ENCODE peak calls at places on chromosomes 11 and 22, in five cellular contexts. One of them, this sample, is unnamed.

GRCh38 chr11:127919206-127920000 is 668.0 kb downstream of the ETS1 start:
- DNase-seq in mammary epithelial cell: peak; percentile 95
- DNase-seq in K562: no peak
- DNase-seq in endothelial cell of umbilical vein: peak; percentile 6
- DNase-seq in PC-3: peak; percentile 63
- DNase-seq in this sample: no peak

GRCh38 chr11:91755526-91755925 is 469.1 kb upstream of the FAT3 start:
- DNase-seq in mammary epithelial cell: no peak
- DNase-seq in K562: no peak
- DNase-seq in endothelial cell of umbilical vein: no peak
- DNase-seq in PC-3: peak; percentile 52
- DNase-seq in this sample: no peak

GRCh38 chr11:107561688-107562087 is 3.8 kb downstream of the ALKBH8 start:
- DNase-seq in mammary epithelial cell: peak; percentile 87
- DNase-seq in K562: no peak
- DNase-seq in endothelial cell of umbilical vein: peak; percentile 13
- DNase-seq in PC-3: peak; percentile 95
- DNase-seq in this sample: no peak

GRCh38 chr11:81070948-81071347 is 1630.1 kb upstream of the TENM4 start:
- DNase-seq in mammary epithelial cell: no peak
- DNase-seq in K562: no peak
- DNase-seq in endothelial cell of umbilical vein: no peak
- DNase-seq in PC-3: no peak
- DNase-seq in this sample: peak; percentile 45

GRCh38 chr22:23751441-23751996 is 607 bp upstream of the ZNF70 start:
- DNase-seq in mammary epithelial cell: no peak
- DNase-seq in K562: peak; percentile 30
- DNase-seq in endothelial cell of umbilical vein: no peak
- DNase-seq in PC-3: no peak
- DNase-seq in this sample: no peak

GRCh38 chr11:84541711-84542340 is 1085.3 kb downstream of the DLG2 start:
- DNase-seq in mammary epithelial cell: no peak
- DNase-seq in K562: no peak
- DNase-seq in endothelial cell of umbilical vein: no peak
- DNase-seq in PC-3: peak; percentile 10
- DNase-seq in this sample: no peak

GRCh38 chr11:120035756-120036155 is 102.2 kb downstream of the TRIM29 start:
- DNase-seq in mammary epithelial cell: no peak
- DNase-seq in K562: no peak
- DNase-seq in endothelial cell of umbilical vein: no peak
- DNase-seq in PC-3: no peak
- DNase-seq in this sample: no peak

GRCh38 chr11:119316017-119316728 is 757 bp downstream of the MCAM start:
- DNase-seq in mammary epithelial cell: peak; percentile 45
- DNase-seq in K562: no peak
- DNase-seq in endothelial cell of umbilical vein: peak; percentile 42
- DNase-seq in PC-3: peak; percentile 67
- DNase-seq in this sample: no peak

GRCh38 chr11:17827006-17827405 is 92.4 kb downstream of the KCNC1 start:
- DNase-seq in mammary epithelial cell: no peak
- DNase-seq in K562: no peak
- DNase-seq in endothelial cell of umbilical vein: no peak
- DNase-seq in PC-3: peak; percentile 41
- DNase-seq in this sample: no peak

GRCh38 chr11:83608571-83608970 is 322.4 kb upstream of the CCDC90B start:
- DNase-seq in mammary epithelial cell: no peak
- DNase-seq in K562: no peak
- DNase-seq in endothelial cell of umbilical vein: no peak
- DNase-seq in PC-3: no peak
- DNase-seq in this sample: no peak

GRCh38 chr22:25219211-25219689 is at the start of gene CRYBB2:
- DNase-seq in mammary epithelial cell: no peak
- DNase-seq in K562: no peak
- DNase-seq in endothelial cell of umbilical vein: no peak
- DNase-seq in PC-3: no peak
- DNase-seq in this sample: no peak

GRCh38 chr11:111730871-111731591 is 35.2 kb downstream of the PPP2R1B start:
- DNase-seq in mammary epithelial cell: peak; percentile 44
- DNase-seq in K562: no peak
- DNase-seq in endothelial cell of umbilical vein: no peak
- DNase-seq in PC-3: peak; percentile 89
- DNase-seq in this sample: no peak

GRCh38 chr11:26331911-26332571 is at the start of gene ANO3:
- DNase-seq in mammary epithelial cell: peak; percentile 52
- DNase-seq in K562: peak; percentile 57
- DNase-seq in endothelial cell of umbilical vein: peak; percentile 65
- DNase-seq in PC-3: peak; percentile 63
- DNase-seq in this sample: peak; percentile 76

GRCh38 chr11:90179923-90180322 is 42.9 kb downstream of the CHORDC1 start:
- DNase-seq in mammary epithelial cell: no peak
- DNase-seq in K562: no peak
- DNase-seq in endothelial cell of umbilical vein: no peak
- DNase-seq in PC-3: no peak
- DNase-seq in this sample: no peak

GRCh38 chr22:19629331-19629719 is 85.0 kb upstream of the SEPTIN5 start:
- DNase-seq in mammary epithelial cell: no peak
- DNase-seq in K562: no peak
- DNase-seq in endothelial cell of umbilical vein: no peak
- DNase-seq in PC-3: no peak
- DNase-seq in this sample: no peak

GRCh38 chr11:46127150-46127638 is 5.9 kb upstream of the PHF21A start:
- DNase-seq in mammary epithelial cell: peak; percentile 73
- DNase-seq in K562: peak; percentile 91
- DNase-seq in endothelial cell of umbilical vein: no peak
- DNase-seq in PC-3: peak; percentile 78
- DNase-seq in this sample: peak; percentile 44

GRCh38 chr11:132463941-132464340 is 1068.4 kb downstream of the OPCML start:
- DNase-seq in mammary epithelial cell: no peak
- DNase-seq in K562: no peak
- DNase-seq in endothelial cell of umbilical vein: no peak
- DNase-seq in PC-3: no peak
- DNase-seq in this sample: no peak

GRCh38 chr11:78277314-78277994 is 88.7 kb downstream of the USP35 start:
- DNase-seq in mammary epithelial cell: no peak
- DNase-seq in K562: no peak
- DNase-seq in endothelial cell of umbilical vein: peak; percentile 69
- DNase-seq in PC-3: no peak
- DNase-seq in this sample: no peak

GRCh38 chr22:49208768-49209252 is 618.9 kb downstream of the BRD1 start:
- DNase-seq in mammary epithelial cell: no peak
- DNase-seq in K562: peak; percentile 16
- DNase-seq in endothelial cell of umbilical vein: no peak
- DNase-seq in PC-3: no peak
- DNase-seq in this sample: peak; percentile 8

GRCh38 chr22:45893516-45893915 is 83.4 kb downstream of the WNT7B start:
- DNase-seq in mammary epithelial cell: no peak
- DNase-seq in K562: no peak
- DNase-seq in endothelial cell of umbilical vein: no peak
- DNase-seq in PC-3: peak; percentile 27
- DNase-seq in this sample: peak; percentile 80

GRCh38 chr22:38016182-38017078 is 32.1 kb upstream of the SOX10 start:
- DNase-seq in mammary epithelial cell: peak; percentile 34
- DNase-seq in K562: no peak
- DNase-seq in endothelial cell of umbilical vein: peak; percentile 74
- DNase-seq in PC-3: peak; percentile 66
- DNase-seq in this sample: no peak

GRCh38 chr22:29328055-29328454 is 12.6 kb upstream of the RASL10A start:
- DNase-seq in mammary epithelial cell: no peak
- DNase-seq in K562: no peak
- DNase-seq in endothelial cell of umbilical vein: no peak
- DNase-seq in PC-3: no peak
- DNase-seq in this sample: no peak

GRCh38 chr11:11793073-11793472 is 48.7 kb upstream of the USP47 start:
- DNase-seq in mammary epithelial cell: no peak
- DNase-seq in K562: no peak
- DNase-seq in endothelial cell of umbilical vein: no peak
- DNase-seq in PC-3: no peak
- DNase-seq in this sample: no peak

GRCh38 chr11:122180435-122180834 is 64.4 kb upstream of the BLID start:
- DNase-seq in mammary epithelial cell: peak; percentile 95
- DNase-seq in K562: no peak
- DNase-seq in endothelial cell of umbilical vein: peak; percentile 87
- DNase-seq in PC-3: peak; percentile 99
- DNase-seq in this sample: no peak

GRCh38 chr22:43622886-43623285 is 189.2 kb downstream of the EFCAB6 start:
- DNase-seq in mammary epithelial cell: no peak
- DNase-seq in K562: no peak
- DNase-seq in endothelial cell of umbilical vein: no peak
- DNase-seq in PC-3: no peak
- DNase-seq in this sample: no peak

GRCh38 chr22:43628253-43628649 is 183.9 kb downstream of the EFCAB6 start:
- DNase-seq in mammary epithelial cell: no peak
- DNase-seq in K562: no peak
- DNase-seq in endothelial cell of umbilical vein: no peak
- DNase-seq in PC-3: no peak
- DNase-seq in this sample: no peak

GRCh38 chr22:43627485-43628252 is 184.4 kb downstream of the EFCAB6 start:
- DNase-seq in mammary epithelial cell: no peak
- DNase-seq in K562: no peak
- DNase-seq in endothelial cell of umbilical vein: no peak
- DNase-seq in PC-3: no peak
- DNase-seq in this sample: no peak

GRCh38 chr22:43624144-43624998 is 187.7 kb downstream of the EFCAB6 start:
- DNase-seq in mammary epithelial cell: no peak
- DNase-seq in K562: no peak
- DNase-seq in endothelial cell of umbilical vein: no peak
- DNase-seq in PC-3: peak; percentile 86
- DNase-seq in this sample: no peak

DNA sequence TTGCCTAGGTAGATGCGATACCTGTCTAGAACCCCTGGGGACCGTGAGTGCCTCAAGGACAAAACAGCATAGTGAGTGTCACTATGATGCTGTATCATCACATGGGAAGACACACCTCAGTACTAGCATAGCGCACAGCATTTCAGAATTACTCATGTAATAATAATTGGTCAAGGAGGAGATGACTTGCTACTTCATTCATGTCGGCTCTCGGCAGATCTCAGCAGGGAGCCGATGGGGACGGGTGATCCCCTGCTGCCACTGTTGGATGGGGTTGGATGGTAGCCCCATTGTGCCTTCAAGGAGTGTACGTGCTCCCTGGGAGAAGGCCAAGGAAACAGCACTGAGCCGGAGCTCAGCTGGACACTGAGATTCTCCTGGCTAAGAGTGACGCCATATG is 186.9 kb downstream of the EFCAB6 start:
- DNase-seq in mammary epithelial cell: no peak
- DNase-seq in K562: no peak
- DNase-seq in endothelial cell of umbilical vein: no peak
- DNase-seq in PC-3: peak; percentile 65
- DNase-seq in this sample: no peak
- H3K9ac ChIP-seq in mammary epithelial cell: no peak overlapping the region
- H3K9ac ChIP-seq in K562: no peak overlapping the region
- H3K9ac ChIP-seq in endothelial cell of umbilical vein: no peak overlapping the region
- H3K9ac ChIP-seq in PC-3: peak overlapping the region; percentile 49
- H3K9ac ChIP-seq in this sample: no peak overlapping the region

GRCh38 chr11:6418958-6419611 is at the start of gene APBB1:
- DNase-seq in mammary epithelial cell: peak; percentile 33
- DNase-seq in K562: peak; percentile 82
- DNase-seq in endothelial cell of umbilical vein: peak; percentile 67
- DNase-seq in PC-3: peak; percentile 63
- DNase-seq in this sample: peak; percentile 36
- TF ChIP-seq EZH2 in mammary epithelial cell: no peak
- TF ChIP-seq EZH2 in K562: no peak
- TF ChIP-seq EZH2 in endothelial cell of umbilical vein: no peak
- TF ChIP-seq EZH2 in PC-3: no peak
- TF ChIP-seq EZH2 in this sample: no peak

GRCh38 chr11:61811831-61812230 is 5.0 kb downstream of the FADS1 start:
- DNase-seq in mammary epithelial cell: no peak
- DNase-seq in K562: no peak
- DNase-seq in endothelial cell of umbilical vein: no peak
- DNase-seq in PC-3: peak; percentile 3
- DNase-seq in this sample: no peak
- H3K9ac ChIP-seq in mammary epithelial cell: no peak overlapping the region
- H3K9ac ChIP-seq in K562: no peak overlapping the region
- H3K9ac ChIP-seq in endothelial cell of umbilical vein: no peak overlapping the region
- H3K9ac ChIP-seq in PC-3: no peak overlapping the region
- H3K9ac ChIP-seq in this sample: no peak overlapping the region

DNA sequence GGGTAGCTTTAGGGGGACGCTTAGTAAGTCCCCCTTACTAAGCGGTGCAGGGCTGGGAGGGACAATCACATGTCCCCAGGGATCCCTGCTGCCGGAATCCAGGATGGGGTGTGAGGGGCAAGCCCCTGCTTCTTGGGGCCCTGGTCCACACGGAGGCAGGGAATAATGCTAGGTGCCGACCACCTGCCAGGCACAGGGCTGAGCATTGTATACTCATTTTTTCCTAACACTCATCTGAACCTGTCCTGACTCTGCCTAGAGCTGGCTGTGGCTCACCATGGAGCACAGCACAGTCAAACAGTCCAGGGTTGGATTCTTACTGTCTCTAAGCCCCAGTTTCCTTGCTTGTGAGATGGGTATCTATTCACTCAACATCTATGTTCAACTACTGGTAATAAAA is 1.4 kb upstream of the LTBP3 start:
- DNase-seq in mammary epithelial cell: no peak
- DNase-seq in K562: no peak
- DNase-seq in endothelial cell of umbilical vein: no peak
- DNase-seq in PC-3: no peak
- DNase-seq in this sample: no peak
- TF ChIP-seq EZH2 in mammary epithelial cell: no peak
- TF ChIP-seq EZH2 in K562: no peak
- TF ChIP-seq EZH2 in endothelial cell of umbilical vein: no peak
- TF ChIP-seq EZH2 in PC-3: no peak
- TF ChIP-seq EZH2 in this sample: no peak

GRCh38 chr22:20748820-20749428 is 25.0 kb upstream of the SERPIND1 start:
- DNase-seq in mammary epithelial cell: no peak
- DNase-seq in K562: no peak
- DNase-seq in endothelial cell of umbilical vein: peak; percentile 16
- DNase-seq in PC-3: no peak
- DNase-seq in this sample: peak; percentile 14
- H3K9ac ChIP-seq in mammary epithelial cell: no peak overlapping the region
- H3K9ac ChIP-seq in K562: no peak overlapping the region
- H3K9ac ChIP-seq in endothelial cell of umbilical vein: no peak overlapping the region
- H3K9ac ChIP-seq in PC-3: no peak overlapping the region
- H3K9ac ChIP-seq in this sample: no peak overlapping the region

DNA sequence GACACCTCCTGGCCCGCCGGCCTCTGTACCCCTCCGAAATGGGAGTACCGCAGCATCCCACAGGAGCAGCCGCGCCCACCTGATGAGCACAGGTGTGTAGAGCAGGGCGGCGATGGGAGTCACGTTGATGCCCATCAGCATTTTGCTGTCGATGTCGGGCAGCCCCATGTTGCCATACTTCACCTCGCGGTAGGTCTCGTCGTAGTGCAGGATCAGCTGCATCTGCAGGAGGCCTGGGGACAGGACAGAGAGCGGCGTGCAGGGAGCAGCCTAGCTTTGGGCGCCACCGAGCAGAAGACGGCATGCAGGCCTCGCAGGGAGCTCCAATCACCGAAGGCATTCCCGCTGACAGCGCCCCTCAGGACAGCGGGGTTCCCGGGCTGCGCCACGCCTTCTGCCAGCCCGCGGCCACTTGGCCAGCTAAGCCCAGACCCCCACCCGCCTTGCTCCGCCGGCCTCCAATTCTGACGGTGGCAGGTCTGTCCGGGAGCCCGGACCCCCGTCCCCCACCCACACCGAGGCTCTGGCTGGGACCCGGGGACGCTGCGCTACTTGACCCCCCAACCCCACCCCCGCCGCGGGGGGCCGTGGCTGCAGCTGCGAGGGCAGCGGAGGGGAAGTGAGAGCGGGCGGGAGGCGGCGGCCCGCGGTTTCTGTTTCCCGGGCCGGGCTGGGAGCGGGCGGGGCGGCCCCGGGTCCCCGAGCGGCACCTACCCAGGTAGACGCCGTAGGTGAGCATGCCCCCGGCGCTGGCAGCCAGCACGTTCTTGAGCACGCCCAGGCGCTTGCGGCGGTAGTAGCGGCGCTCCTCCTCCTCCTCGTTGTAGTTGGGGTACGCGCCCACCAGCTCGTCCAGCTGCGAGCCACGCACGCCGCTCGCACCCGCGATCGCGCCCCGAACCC is 703 bp downstream of the UNC93B1 start:
- DNase-seq in mammary epithelial cell: peak; percentile 29
- DNase-seq in K562: peak; percentile 42
- DNase-seq in endothelial cell of umbilical vein: no peak
- DNase-seq in PC-3: peak; percentile 48
- DNase-seq in this sample: peak; percentile 77
- TF ChIP-seq EZH2 in mammary epithelial cell: no peak
- TF ChIP-seq EZH2 in K562: no peak
- TF ChIP-seq EZH2 in endothelial cell of umbilical vein: no peak
- TF ChIP-seq EZH2 in PC-3: no peak
- TF ChIP-seq EZH2 in this sample: no peak

This sample was measured in MM.1S.